ENCODE peak calls at places on chromosomes 3 and 15, in eight cellular contexts. B, H, J, N, P, V, C and S are unnamed samples. For H3K27me3, the result is how much of the 10 kb centered on the place peaks cover.

GRCh38 chr3:99866167-99866810 is 48.6 kb downstream of the CMSS1 start:
- DNase-seq in H (no peak), C (no peak), N (peak), V (no peak), J (no peak), B (peak), P (no peak), S (no peak)

GRCh38 chr15:101124731-101125558 is 126.9 kb downstream of the CHSY1 start:
- DNase-seq in V (no peak), H (no peak), P (no peak), C (no peak), B (peak), J (peak), N (peak), S (no peak)

GRCh38 chr3:41742127-41742526 is 219.8 kb downstream of the ULK4 start:
- DNase-seq in N (no peak), C (no peak), V (peak), P (no peak), J (no peak), H (no peak), B (no peak), S (no peak)

GRCh38 chr15:66477011-66477410 is 20.6 kb downstream of the SNAPC5 start:
- DNase-seq in J (no peak), V (no peak), H (no peak), C (no peak), N (no peak), B (no peak), P (no peak), S (no peak)

GRCh38 chr3:71589132-71589531 is 5.6 kb upstream of the FOXP1 start:
- DNase-seq in P (no peak), H (no peak), V (no peak), C (no peak), J (no peak), N (no peak), B (no peak), S (no peak)

GRCh38 chr3:163644172-163644571 is 1434.1 kb downstream of the SI start:
- DNase-seq in J (no peak), V (no peak), P (no peak), H (no peak), B (no peak), N (no peak), C (no peak), S (no peak)

GRCh38 chr3:46400000-46400734 is 6.7 kb downstream of the CCR5AS start:
- DNase-seq in P (no peak), C (no peak), N (peak), J (peak), H (no peak), V (no peak), B (peak), S (no peak)

GRCh38 chr15:93072440-93073394 is 16.3 kb downstream of the RGMA start:
- DNase-seq in P (peak), J (peak), B (peak), V (peak), N (peak), H (peak), C (no peak), S (no peak)

GRCh38 chr15:77869021-77869895 is 208.3 kb downstream of the TBC1D2B start:
- DNase-seq in P (peak), J (peak), N (peak), H (no peak), B (no peak), C (no peak), V (no peak), S (no peak)

GRCh38 chr3:173465898-173466678 is 68.5 kb downstream of the NLGN1 start:
- DNase-seq in P (no peak), B (no peak), V (no peak), J (peak), N (no peak), H (no peak), C (no peak), S (no peak)

GRCh38 chr15:82789491-82789890 is 16.4 kb downstream of the FSD2 start:
- DNase-seq in V (no peak), B (no peak), C (no peak), N (no peak), P (no peak), H (no peak), J (no peak), S (no peak)

DNA sequence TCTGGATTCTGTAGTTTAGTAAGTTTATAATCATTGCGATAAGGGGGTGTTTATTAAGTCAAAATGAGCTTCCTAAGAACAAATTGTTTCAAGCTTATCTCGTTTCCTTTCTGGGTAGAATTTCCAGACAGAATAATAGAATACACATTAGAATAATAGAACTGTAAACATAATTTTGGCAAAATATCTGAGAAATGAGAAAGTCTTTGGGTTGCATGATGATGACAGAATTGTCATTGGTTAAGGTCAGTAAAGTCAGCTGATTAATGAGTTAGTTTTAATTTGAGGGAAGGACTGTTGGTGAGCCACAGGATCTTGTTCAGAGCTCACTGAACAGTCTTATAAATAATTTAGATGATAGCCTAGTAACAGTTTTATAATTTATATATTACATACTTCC is 10.2 kb downstream of the EIF2A start:
- DNase-seq in N (no peak), J (peak), C (no peak), V (no peak), P (no peak), H (no peak), B (no peak), S (no peak)
- H3K27me3 ChIP-seq in N (under half), J (under half), C (under half), V (under half), P (under half), H (under half), B (under half), S (under half)

GRCh38 chr15:90202929-90203328 is 1.8 kb downstream of the SEMA4B start:
- DNase-seq in B (no peak), C (no peak), V (no peak), H (no peak), P (no peak), J (no peak), N (no peak), S (no peak)
- H3K27ac ChIP-seq in B (no peak), C (no peak), V (no peak), H (no peak), P (no peak), J (no peak), N (no peak), S (no peak)

DNA sequence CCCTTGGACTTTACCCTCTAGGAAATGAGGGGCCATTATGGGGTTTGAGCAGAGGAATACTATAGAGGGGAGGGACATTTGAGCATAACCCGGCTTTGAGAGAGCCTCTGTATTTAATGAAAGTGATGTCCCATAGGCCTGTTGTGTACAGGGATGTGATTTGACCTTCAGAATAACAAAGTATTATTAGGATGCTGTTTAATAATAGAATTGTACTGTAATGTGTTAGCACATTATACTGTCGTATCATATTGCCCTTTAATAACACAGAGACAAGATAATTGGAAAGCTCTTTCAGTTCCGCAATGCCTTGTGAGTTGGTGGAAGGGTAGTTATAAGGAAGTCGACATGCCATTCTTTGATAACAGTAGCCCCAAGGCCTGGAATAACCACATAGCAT is 328.3 kb downstream of the RYR3 start:
- DNase-seq in C (no peak), N (no peak), P (no peak), B (no peak), H (no peak), J (no peak), V (no peak), S (no peak)
- H3K27me3 ChIP-seq in C (under half), N (half or more), P (under half), B (under half), H (under half), J (under half), V (under half), S (under half)

GRCh38 chr15:57526615-57527014 is 65.1 kb upstream of the MYZAP start:
- DNase-seq in P (no peak), H (no peak), N (no peak), C (no peak), V (no peak), B (no peak), J (peak), S (no peak)

GRCh38 chr15:57526076-57526475 is 65.6 kb upstream of the MYZAP start:
- DNase-seq in J (no peak), V (no peak), N (no peak), H (no peak), P (no peak), C (no peak), B (no peak), S (no peak)

GRCh38 chr15:57529748-57530147 is 62.0 kb upstream of the MYZAP start:
- DNase-seq in B (no peak), C (no peak), V (no peak), H (no peak), J (no peak), P (no peak), N (no peak), S (no peak)

GRCh38 chr15:57527382-57528091 is 64.2 kb upstream of the MYZAP start:
- DNase-seq in J (peak), N (peak), P (peak), C (no peak), B (peak), H (peak), V (peak), S (no peak)

DNA sequence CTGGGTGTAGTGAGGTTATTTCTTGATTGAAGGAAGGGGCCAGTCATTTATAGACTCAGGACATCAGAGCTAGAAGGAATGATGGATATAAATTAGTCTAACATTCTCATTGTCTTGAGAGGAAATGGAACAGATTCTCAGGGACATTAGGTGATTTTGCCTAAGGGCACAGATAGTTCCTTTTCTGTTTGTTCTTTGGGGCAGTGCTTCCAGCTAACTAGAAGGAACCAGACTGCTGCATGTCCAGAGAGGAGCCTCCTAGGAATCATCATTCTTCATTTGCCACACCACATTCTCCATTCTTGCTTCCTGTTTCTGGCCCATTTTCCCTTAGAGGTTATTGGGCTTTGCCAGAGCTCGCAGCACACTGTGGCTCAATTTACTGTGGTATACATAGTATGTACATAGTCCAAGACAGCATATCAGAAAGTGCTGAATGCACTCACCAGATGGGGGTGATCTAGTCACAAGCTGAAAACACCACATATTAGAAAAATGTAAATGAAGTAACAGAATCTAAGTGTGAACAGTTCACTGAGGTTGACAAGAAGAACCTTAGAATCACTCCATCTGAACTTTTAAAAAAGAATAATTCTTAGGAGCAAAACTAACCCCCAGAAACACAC is 62.7 kb upstream of the MYZAP start:
- DNase-seq in J (no peak), P (no peak), N (no peak), C (no peak), V (no peak), H (no peak), B (no peak), S (no peak)
- H3K27ac ChIP-seq in J (no peak), P (peak), N (no peak), C (no peak), V (no peak), H (no peak), B (no peak), S (no peak)

DNA sequence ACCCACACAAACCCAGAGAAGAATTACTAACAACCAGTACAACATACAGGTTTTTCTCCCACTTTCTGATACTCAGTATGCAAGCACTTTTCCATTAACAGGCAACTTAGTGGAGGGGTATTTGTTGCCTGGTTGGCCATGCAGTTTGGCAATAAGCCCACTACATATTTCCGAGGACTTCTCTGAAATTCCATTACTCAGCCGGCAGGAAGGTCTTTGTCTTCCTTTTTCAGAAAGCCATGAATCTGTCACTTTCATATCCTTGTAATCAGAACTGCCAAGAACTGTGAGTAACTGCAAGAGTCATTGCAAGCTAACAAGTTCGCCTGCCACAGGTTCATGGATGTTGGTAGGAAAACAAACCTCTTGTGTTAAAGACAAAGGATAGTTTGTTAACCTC is 422.3 kb upstream of the ROBO1 start:
- DNase-seq in P (no peak), H (no peak), C (no peak), J (peak), B (peak), N (peak), V (no peak), S (no peak)
- H3K27me3 ChIP-seq in P (under half), H (under half), C (under half), J (under half), B (under half), N (under half), V (under half), S (under half)